ENCODE peak calls at places on chromosomes 16 and 17, in six cellular contexts. Z is kidney, T is progenitor cell of endocrine pancreas, Q is breast epithelium, U is H1, M is smooth muscle cell of the brain vasculature. Y is an unnamed sample.

GRCh38 chr17:11326492-11326891 is 85.5 kb downstream of the SHISA6 start:
- DNase-seq in Z (no peak), T (no peak), Q (no peak), U (no peak), M (no peak), Y (no peak)

GRCh38 chr17:14923981-14924380 is 341.1 kb downstream of the PMP22 start:
- DNase-seq in Z (no peak), T (no peak), Q (no peak), U (no peak), M (no peak), Y (no peak)

GRCh38 chr16:86771506-86772230 is 193.3 kb downstream of the FOXL1 start:
- DNase-seq in Z (no peak), T (no peak), Q (no peak), U (no peak), M (no peak), Y (peak; percentile 15)

GRCh38 chr16:51164167-51164566 is 13.1 kb upstream of the SALL1 start:
- DNase-seq in Z (no peak), T (no peak), Q (no peak), U (no peak), M (no peak), Y (no peak)

GRCh38 chr17:77449373-77449907 is 308.7 kb downstream of the SEC14L1 start:
- DNase-seq in Z (no peak), T (no peak), Q (no peak), U (peak; percentile 48), M (no peak), Y (no peak)

GRCh38 chr16:48531011-48531962 is 78.7 kb downstream of the N4BP1 start:
- DNase-seq in Z (peak; percentile 87), T (no peak), Q (no peak), U (no peak), M (no peak), Y (peak; percentile 74)

GRCh38 chr16:85652431-85653221 is 36.1 kb downstream of the GINS2 start:
- DNase-seq in Z (peak; percentile 92), T (no peak), Q (no peak), U (no peak), M (no peak), Y (no peak)

GRCh38 chr16:12484987-12485386 is 318.7 kb downstream of the CPPED1 start:
- DNase-seq in Z (no peak), T (no peak), Q (no peak), U (no peak), M (no peak), Y (no peak)

GRCh38 chr17:35713069-35713728 is 18.2 kb upstream of the RASL10B start:
- DNase-seq in Z (no peak), T (no peak), Q (no peak), U (no peak), M (no peak), Y (no peak)

GRCh38 chr17:79890706-79891105 is 51.5 kb upstream of the CBX4 start:
- DNase-seq in Z (no peak), T (no peak), Q (peak; percentile 5), U (no peak), M (no peak), Y (no peak)

GRCh38 chr17:56926704-56927103 is 12.9 kb upstream of the TRIM25 start:
- DNase-seq in Z (no peak), T (no peak), Q (no peak), U (no peak), M (no peak), Y (no peak)

GRCh38 chr16:83802135-83802534 is 5.6 kb upstream of the HSBP1 start:
- DNase-seq in Z (no peak), T (no peak), Q (no peak), U (no peak), M (no peak), Y (no peak)

GRCh38 chr16:58339452-58339938 is 44.7 kb upstream of the PRSS54 start:
- DNase-seq in Z (no peak), T (no peak), Q (no peak), U (no peak), M (no peak), Y (no peak)

GRCh38 chr17:8922923-8923322 is 42.6 kb downstream of the PIK3R5 start:
- DNase-seq in Z (no peak), T (no peak), Q (no peak), U (no peak), M (no peak), Y (no peak)

GRCh38 chr17:35568561-35568960 is 7.9 kb upstream of the SLFN14 start:
- DNase-seq in Z (no peak), T (no peak), Q (no peak), U (no peak), M (no peak), Y (no peak)

GRCh38 chr16:351804-352520 is 561 bp downstream of the AXIN1 start:
- DNase-seq in Z (peak; percentile 91), T (no peak), Q (no peak), U (no peak), M (no peak), Y (no peak)

GRCh38 chr17:31389673-31390381 is 1.6 kb upstream of the RAB11FIP4 start:
- DNase-seq in Z (no peak), T (no peak), Q (no peak), U (peak; percentile 51), M (no peak), Y (no peak)